ENCODE peak calls at places on chromosomes 2 and 18, in ten cellular contexts. One of them, this sample, is unnamed.

GRCh38 chr2:27807476-27807875 is 36.0 kb downstream of the MRPL33 start:
- DNase-seq in OCI-LY7: peak; percentile 3
- DNase-seq in fibroblast of lung: peak; percentile 30
- DNase-seq in A549: peak; percentile 62
- DNase-seq in stimulated activated CD4-positive, alpha-beta T cell treated with anti-CD3 and anti-CD28 coated beads, Interleukin-1b, Interleukin-23, amount 100 ng/mL, for 48 hours: no peak
- DNase-seq in activated naive CD4-positive, alpha-beta T cell treated with anti-CD3 and anti-CD28 coated beads, Interleukin-2, amount 10 ng/mL, durations not matched to agents 7 days and 5 days: peak; percentile 24
- DNase-seq in WTC11: peak; percentile 45
- DNase-seq in osteocyte: no peak
- DNase-seq in HCT116: peak; percentile 19
- DNase-seq in progenitor cell of endocrine pancreas: no peak
- DNase-seq in this sample: no peak

GRCh38 chr2:146776589-146776988 is 1068.2 kb upstream of the ACVR2A start:
- DNase-seq in OCI-LY7: no peak
- DNase-seq in fibroblast of lung: no peak
- DNase-seq in A549: no peak
- DNase-seq in stimulated activated CD4-positive, alpha-beta T cell treated with anti-CD3 and anti-CD28 coated beads, Interleukin-1b, Interleukin-23, amount 100 ng/mL, for 48 hours: no peak
- DNase-seq in activated naive CD4-positive, alpha-beta T cell treated with anti-CD3 and anti-CD28 coated beads, Interleukin-2, amount 10 ng/mL, durations not matched to agents 7 days and 5 days: no peak
- DNase-seq in WTC11: no peak
- DNase-seq in osteocyte: no peak
- DNase-seq in HCT116: no peak
- DNase-seq in progenitor cell of endocrine pancreas: no peak
- DNase-seq in this sample: no peak

GRCh38 chr2:110980613-110981062 is 140.1 kb upstream of the BCL2L11 start:
- DNase-seq in OCI-LY7: no peak
- DNase-seq in fibroblast of lung: no peak
- DNase-seq in A549: no peak
- DNase-seq in stimulated activated CD4-positive, alpha-beta T cell treated with anti-CD3 and anti-CD28 coated beads, Interleukin-1b, Interleukin-23, amount 100 ng/mL, for 48 hours: no peak
- DNase-seq in activated naive CD4-positive, alpha-beta T cell treated with anti-CD3 and anti-CD28 coated beads, Interleukin-2, amount 10 ng/mL, durations not matched to agents 7 days and 5 days: no peak
- DNase-seq in WTC11: no peak
- DNase-seq in osteocyte: no peak
- DNase-seq in HCT116: no peak
- DNase-seq in progenitor cell of endocrine pancreas: no peak
- DNase-seq in this sample: no peak

GRCh38 chr2:31070339-31070738 is 67.9 kb downstream of the GALNT14 start:
- DNase-seq in OCI-LY7: no peak
- DNase-seq in fibroblast of lung: no peak
- DNase-seq in A549: no peak
- DNase-seq in stimulated activated CD4-positive, alpha-beta T cell treated with anti-CD3 and anti-CD28 coated beads, Interleukin-1b, Interleukin-23, amount 100 ng/mL, for 48 hours: no peak
- DNase-seq in activated naive CD4-positive, alpha-beta T cell treated with anti-CD3 and anti-CD28 coated beads, Interleukin-2, amount 10 ng/mL, durations not matched to agents 7 days and 5 days: no peak
- DNase-seq in WTC11: no peak
- DNase-seq in osteocyte: no peak
- DNase-seq in HCT116: no peak
- DNase-seq in progenitor cell of endocrine pancreas: no peak
- DNase-seq in this sample: no peak

GRCh38 chr2:85165291-85165690 is 32.1 kb downstream of the TCF7L1 start:
- DNase-seq in OCI-LY7: no peak
- DNase-seq in fibroblast of lung: no peak
- DNase-seq in A549: no peak
- DNase-seq in stimulated activated CD4-positive, alpha-beta T cell treated with anti-CD3 and anti-CD28 coated beads, Interleukin-1b, Interleukin-23, amount 100 ng/mL, for 48 hours: no peak
- DNase-seq in activated naive CD4-positive, alpha-beta T cell treated with anti-CD3 and anti-CD28 coated beads, Interleukin-2, amount 10 ng/mL, durations not matched to agents 7 days and 5 days: no peak
- DNase-seq in WTC11: no peak
- DNase-seq in osteocyte: no peak
- DNase-seq in HCT116: no peak
- DNase-seq in progenitor cell of endocrine pancreas: no peak
- DNase-seq in this sample: no peak

GRCh38 chr2:228268756-228269155 is 87.3 kb upstream of the SPHKAP start:
- DNase-seq in OCI-LY7: no peak
- DNase-seq in fibroblast of lung: no peak
- DNase-seq in A549: no peak
- DNase-seq in stimulated activated CD4-positive, alpha-beta T cell treated with anti-CD3 and anti-CD28 coated beads, Interleukin-1b, Interleukin-23, amount 100 ng/mL, for 48 hours: no peak
- DNase-seq in activated naive CD4-positive, alpha-beta T cell treated with anti-CD3 and anti-CD28 coated beads, Interleukin-2, amount 10 ng/mL, durations not matched to agents 7 days and 5 days: no peak
- DNase-seq in WTC11: no peak
- DNase-seq in osteocyte: no peak
- DNase-seq in HCT116: no peak
- DNase-seq in progenitor cell of endocrine pancreas: no peak
- DNase-seq in this sample: no peak

GRCh38 chr2:127175406-127175805 is 44.7 kb downstream of the CYP27C1 start:
- DNase-seq in OCI-LY7: no peak
- DNase-seq in fibroblast of lung: no peak
- DNase-seq in A549: no peak
- DNase-seq in stimulated activated CD4-positive, alpha-beta T cell treated with anti-CD3 and anti-CD28 coated beads, Interleukin-1b, Interleukin-23, amount 100 ng/mL, for 48 hours: no peak
- DNase-seq in activated naive CD4-positive, alpha-beta T cell treated with anti-CD3 and anti-CD28 coated beads, Interleukin-2, amount 10 ng/mL, durations not matched to agents 7 days and 5 days: no peak
- DNase-seq in WTC11: no peak
- DNase-seq in osteocyte: no peak
- DNase-seq in HCT116: no peak
- DNase-seq in progenitor cell of endocrine pancreas: no peak
- DNase-seq in this sample: no peak

GRCh38 chr2:177296047-177296446 is 31.5 kb upstream of the NFE2L2 start:
- DNase-seq in OCI-LY7: peak; percentile 47
- DNase-seq in fibroblast of lung: peak; percentile 70
- DNase-seq in A549: peak; percentile 32
- DNase-seq in stimulated activated CD4-positive, alpha-beta T cell treated with anti-CD3 and anti-CD28 coated beads, Interleukin-1b, Interleukin-23, amount 100 ng/mL, for 48 hours: no peak
- DNase-seq in activated naive CD4-positive, alpha-beta T cell treated with anti-CD3 and anti-CD28 coated beads, Interleukin-2, amount 10 ng/mL, durations not matched to agents 7 days and 5 days: no peak
- DNase-seq in WTC11: no peak
- DNase-seq in osteocyte: no peak
- DNase-seq in HCT116: peak; percentile 13
- DNase-seq in progenitor cell of endocrine pancreas: no peak
- DNase-seq in this sample: no peak

GRCh38 chr18:61039251-61039650 is 294.0 kb upstream of the CDH20 start:
- DNase-seq in OCI-LY7: no peak
- DNase-seq in fibroblast of lung: no peak
- DNase-seq in A549: no peak
- DNase-seq in stimulated activated CD4-positive, alpha-beta T cell treated with anti-CD3 and anti-CD28 coated beads, Interleukin-1b, Interleukin-23, amount 100 ng/mL, for 48 hours: no peak
- DNase-seq in activated naive CD4-positive, alpha-beta T cell treated with anti-CD3 and anti-CD28 coated beads, Interleukin-2, amount 10 ng/mL, durations not matched to agents 7 days and 5 days: no peak
- DNase-seq in WTC11: no peak
- DNase-seq in osteocyte: no peak
- DNase-seq in HCT116: no peak
- DNase-seq in progenitor cell of endocrine pancreas: no peak
- DNase-seq in this sample: no peak

GRCh38 chr18:5646739-5647138 is 102.9 kb upstream of the EPB41L3 start:
- DNase-seq in OCI-LY7: no peak
- DNase-seq in fibroblast of lung: no peak
- DNase-seq in A549: no peak
- DNase-seq in stimulated activated CD4-positive, alpha-beta T cell treated with anti-CD3 and anti-CD28 coated beads, Interleukin-1b, Interleukin-23, amount 100 ng/mL, for 48 hours: no peak
- DNase-seq in activated naive CD4-positive, alpha-beta T cell treated with anti-CD3 and anti-CD28 coated beads, Interleukin-2, amount 10 ng/mL, durations not matched to agents 7 days and 5 days: no peak
- DNase-seq in WTC11: no peak
- DNase-seq in osteocyte: no peak
- DNase-seq in HCT116: no peak
- DNase-seq in progenitor cell of endocrine pancreas: no peak
- DNase-seq in this sample: no peak

GRCh38 chr2:177604291-177605065 is 211.9 kb downstream of the AGPS start:
- DNase-seq in OCI-LY7: peak; percentile 35
- DNase-seq in fibroblast of lung: peak; percentile 82
- DNase-seq in A549: peak; percentile 51
- DNase-seq in stimulated activated CD4-positive, alpha-beta T cell treated with anti-CD3 and anti-CD28 coated beads, Interleukin-1b, Interleukin-23, amount 100 ng/mL, for 48 hours: no peak
- DNase-seq in activated naive CD4-positive, alpha-beta T cell treated with anti-CD3 and anti-CD28 coated beads, Interleukin-2, amount 10 ng/mL, durations not matched to agents 7 days and 5 days: no peak
- DNase-seq in WTC11: no peak
- DNase-seq in osteocyte: peak; percentile 17
- DNase-seq in HCT116: peak; percentile 53
- DNase-seq in progenitor cell of endocrine pancreas: no peak
- DNase-seq in this sample: no peak

GRCh38 chr18:57839942-57840381 is 36.8 kb upstream of the ATP8B1 start:
- DNase-seq in OCI-LY7: no peak
- DNase-seq in fibroblast of lung: peak; percentile 62
- DNase-seq in A549: peak; percentile 13
- DNase-seq in stimulated activated CD4-positive, alpha-beta T cell treated with anti-CD3 and anti-CD28 coated beads, Interleukin-1b, Interleukin-23, amount 100 ng/mL, for 48 hours: no peak
- DNase-seq in activated naive CD4-positive, alpha-beta T cell treated with anti-CD3 and anti-CD28 coated beads, Interleukin-2, amount 10 ng/mL, durations not matched to agents 7 days and 5 days: no peak
- DNase-seq in WTC11: no peak
- DNase-seq in osteocyte: no peak
- DNase-seq in HCT116: no peak
- DNase-seq in progenitor cell of endocrine pancreas: no peak
- DNase-seq in this sample: no peak

This sample was measured in type B pancreatic cell.